ENCODE peak calls at places on chromosomes 3 and 15, in eight cellular contexts. C is activated CD4-positive, CD25-positive, alpha-beta regulatory T cell; M is stimulated activated CD4-positive, alpha-beta T cell treated with anti-CD3 and anti-CD28 coated beads, Interleukin-2, amount 100 ng/mL, for 24 hours; X is iPS DF 19.7; L is fibroblast of the aortic adventitia; W is left ventricle myocardium inferior; U is NCI-H1105; V is hippocampal formation. K is an unnamed sample.

GRCh38 chr3:124974691-124975090 is 40.1 kb upstream of the MUC13 start:
- DNase-seq in X (no peak), M (no peak), V (no peak), U (no peak), W (no peak), L (no peak), C (no peak), K (no peak)

GRCh38 chr3:179833294-179833693 is 180.5 kb downstream of the USP13 start:
- DNase-seq in X (no peak), U (no peak), L (no peak), M (no peak), W (no peak), C (no peak), V (no peak), K (no peak)

GRCh38 chr3:66486646-66487045 is 14.2 kb downstream of the LRIG1 start:
- DNase-seq in L (peak), V (no peak), U (no peak), C (no peak), M (no peak), X (no peak), W (no peak), K (no peak)

GRCh38 chr15:71792521-71792920 is 17.8 kb upstream of the NR2E3 start:
- DNase-seq in V (no peak), C (no peak), U (no peak), W (no peak), L (peak), M (no peak), X (no peak), K (no peak)

GRCh38 chr3:40445880-40446279 is 11.3 kb upstream of the RPL14 start:
- DNase-seq in V (no peak), X (no peak), M (no peak), C (no peak), W (no peak), U (no peak), L (no peak), K (no peak)

GRCh38 chr3:98770261-98771039 is 7.3 kb downstream of the ST3GAL6 start:
- DNase-seq in L (no peak), V (peak), M (no peak), C (no peak), X (no peak), W (peak), U (no peak), K (no peak)

GRCh38 chr3:535566-536416 is 339.2 kb downstream of the CHL1 start:
- DNase-seq in W (peak), L (peak), X (no peak), U (peak), C (no peak), M (no peak), V (peak), K (no peak)

GRCh38 chr15:99213187-99213811 is 36.1 kb downstream of the TTC23 start:
- DNase-seq in U (peak), M (peak), C (peak), W (peak), X (no peak), L (peak), V (peak), K (peak)

GRCh38 chr3:8760506-8760905 is 8.9 kb downstream of the OXTR start:
- DNase-seq in L (no peak), X (no peak), C (no peak), V (no peak), M (no peak), U (no peak), W (no peak), K (no peak)